ENCODE peak calls at places on chromosomes 11 and 22, in six cellular contexts. X, A, Z, E, L and V are unnamed samples.

GRCh38 chr11:42974510-42974909 is 337.3 kb upstream of the API5 start:
- DNase-seq in X (no peak), Z (peak; percentile 23), E (no peak), L (no peak), A (no peak), V (no peak)

GRCh38 chr11:57172031-57172430 is 9.7 kb upstream of the LRRC55 start:
- DNase-seq in E (no peak), A (no peak), Z (no peak), L (no peak), X (no peak), V (no peak)

GRCh38 chr11:57500526-57500925 is 15.0 kb downstream of the SLC43A1 start:
- DNase-seq in L (no peak), A (no peak), X (no peak), Z (no peak), E (no peak), V (no peak)

GRCh38 chr11:36534276-36534675 is 24.2 kb upstream of the TRAF6 start:
- DNase-seq in E (no peak), L (no peak), Z (no peak), X (no peak), A (no peak), V (no peak)

GRCh38 chr11:47478651-47479329 is 29.9 kb upstream of the RAPSN start:
- DNase-seq in L (no peak), X (no peak), Z (no peak), E (no peak), A (no peak), V (no peak)

GRCh38 chr22:21952586-21953571 is at the start of gene PPM1F:
- DNase-seq in L (peak; percentile 8), E (peak; percentile 57), Z (peak; percentile 46), X (peak; percentile 99), A (peak; percentile 100), V (peak; percentile 64)

GRCh38 chr11:11966826-11967668 is 41.4 kb downstream of the DKK3 start:
- DNase-seq in E (peak; percentile 54), Z (peak; percentile 58), L (no peak), A (peak; percentile 84), X (peak; percentile 77), V (peak; percentile 54)

GRCh38 chr11:20668844-20669832 is at the start of gene NELL1:
- DNase-seq in X (peak; percentile 79), E (no peak), Z (no peak), A (no peak), L (no peak), V (no peak)

GRCh38 chr11:119671561-119672015 is 57.4 kb downstream of the NECTIN1 start:
- DNase-seq in L (no peak), A (no peak), Z (no peak), E (no peak), X (peak; percentile 83), V (no peak)

GRCh38 chr11:43823316-43823715 is 57.3 kb upstream of the ALKBH3 start:
- DNase-seq in A (no peak), Z (no peak), E (no peak), X (no peak), L (no peak), V (no peak)

GRCh38 chr11:130710442-130711101 is 205.7 kb downstream of the SNX19 start:
- DNase-seq in L (no peak), A (no peak), E (no peak), Z (no peak), X (no peak), V (no peak)

GRCh38 chr22:41857160-41857859 is 24.4 kb downstream of the SREBF2 start:
- DNase-seq in A (peak; percentile 79), X (peak; percentile 46), Z (peak; percentile 43), L (peak; percentile 46), E (peak; percentile 38), V (no peak)

GRCh38 chr11:69680688-69681087 is 5.5 kb upstream of the LTO1 start:
- DNase-seq in A (no peak), X (no peak), L (no peak), Z (no peak), E (no peak), V (no peak)

GRCh38 chr11:77107950-77108349 is 5.3 kb downstream of the OMP start:
- DNase-seq in X (no peak), L (no peak), Z (no peak), A (no peak), E (peak; percentile 60), V (no peak)

GRCh38 chr22:46038516-46039430 is 61.8 kb upstream of the WNT7B start:
- DNase-seq in Z (no peak), L (no peak), E (no peak), A (no peak), X (no peak), V (no peak)

GRCh38 chr22:46038174-46038487 is 61.2 kb upstream of the WNT7B start:
- DNase-seq in Z (no peak), E (no peak), A (no peak), L (no peak), X (no peak), V (no peak)

GRCh38 chr22:46040471-46041465 is 63.8 kb upstream of the WNT7B start:
- DNase-seq in E (no peak), A (no peak), X (no peak), Z (no peak), L (no peak), V (no peak)

GRCh38 chr22:46041642-46042041 is 64.7 kb upstream of the WNT7B start:
- DNase-seq in L (no peak), X (no peak), E (no peak), Z (no peak), A (no peak), V (no peak)

DNA sequence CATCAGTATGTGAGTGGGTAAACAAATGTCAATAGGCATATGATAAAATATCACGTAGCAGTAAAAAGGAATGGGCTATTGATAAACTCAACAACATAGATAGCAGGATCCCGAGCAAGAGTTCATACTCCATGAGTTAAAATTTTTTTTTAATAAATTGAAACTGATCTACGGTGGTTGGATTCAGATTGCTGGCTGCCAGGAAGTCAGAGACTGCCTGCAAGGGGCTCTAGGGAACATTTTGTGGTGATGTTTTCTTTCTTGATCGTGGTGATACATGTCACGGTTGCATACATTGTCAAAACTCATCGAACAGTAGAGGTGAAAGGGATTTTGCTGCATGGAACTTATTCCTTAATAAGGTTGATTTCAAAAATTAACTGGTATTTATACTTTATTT is 62.6 kb upstream of the WNT7B start:
- DNase-seq in E (no peak), L (no peak), A (no peak), Z (no peak), X (no peak), V (no peak)
- TF ChIP-seq JUND in E (no peak), L (no peak), A (no peak), Z (no peak), X (no peak), V (no peak)

GRCh38 chr22:44423556-44423955 is 74.5 kb downstream of the RTL6 start:
- DNase-seq in L (no peak), Z (no peak), X (peak; percentile 3), A (no peak), E (no peak), V (no peak)
- TF ChIP-seq JUND in L (no peak), Z (no peak), X (no peak), A (no peak), E (no peak), V (no peak)

GRCh38 chr11:2996976-2997375 is 4.8 kb upstream of the NAP1L4 start:
- DNase-seq in A (no peak), X (no peak), E (no peak), L (no peak), Z (no peak), V (no peak)
- TF ChIP-seq JUND in A (no peak), X (no peak), E (no peak), L (no peak), Z (no peak), V (no peak)

GRCh38 chr11:2209900-2210321 is 38.3 kb upstream of the TH start:
- DNase-seq in X (no peak), L (no peak), Z (no peak), A (no peak), E (no peak), V (no peak)
- TF ChIP-seq JUND in X (no peak), L (no peak), Z (no peak), A (no peak), E (no peak), V (no peak)

DNA sequence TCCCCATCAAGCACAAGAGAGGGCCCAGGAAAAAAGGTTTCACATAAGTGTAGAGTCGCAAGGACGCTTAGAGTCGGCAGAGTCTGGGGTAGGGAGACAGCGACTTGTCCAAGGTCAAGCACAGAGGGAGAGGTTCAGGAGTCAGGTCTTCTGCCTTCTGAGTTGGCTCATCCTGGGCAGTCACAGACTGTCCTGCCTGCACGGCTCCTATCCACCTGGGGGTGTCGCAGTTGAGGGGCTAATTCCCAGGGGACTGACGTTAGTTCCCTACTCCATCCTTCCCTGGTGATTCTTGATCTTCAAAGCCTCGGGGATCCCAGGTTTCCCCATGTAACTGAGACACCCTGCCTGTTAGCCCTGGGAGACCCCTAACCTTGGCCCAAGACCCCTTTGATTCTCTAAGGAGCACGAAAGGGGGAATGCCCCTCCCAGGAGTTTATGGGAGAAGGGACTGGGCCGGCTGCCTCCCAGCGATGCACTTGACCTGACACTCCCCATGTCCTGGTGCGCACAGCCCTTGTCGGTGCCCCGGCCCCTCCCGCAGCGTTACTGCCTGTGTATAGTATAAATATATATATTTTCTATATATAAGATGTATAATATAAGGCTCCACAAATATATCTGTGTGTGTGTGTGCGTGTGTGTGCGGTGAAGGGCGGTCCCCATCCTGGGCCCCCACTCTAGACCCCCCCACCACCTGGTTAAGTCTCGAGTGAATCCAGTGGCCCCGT is 14.7 kb upstream of the TAB1 start:
- DNase-seq in E (peak; percentile 35), A (peak; percentile 63), L (no peak), X (peak; percentile 37), Z (no peak), V (no peak)
- TF ChIP-seq JUND in E (no peak), A (no peak), L (no peak), X (no peak), Z (peak; percentile 18), V (no peak)

GRCh38 chr11:7654094-7654742 is 19.1 kb downstream of the CYB5R2 start:
- DNase-seq in X (peak; percentile 74), L (no peak), A (no peak), E (no peak), Z (no peak), V (no peak)
- TF ChIP-seq JUND in X (no peak), L (no peak), A (no peak), E (no peak), Z (no peak), V (no peak)